ENCODE peak calls at places on chromosomes 7 and 10, in four cellular contexts. One of them, this sample, is unnamed.

GRCh38 chr7:13988765-13989137 is 715 bp downstream of the ETV1 start:
- DNase-seq in HepG2: no peak
- DNase-seq in HCT116: no peak
- DNase-seq in GM12878: no peak
- DNase-seq in this sample: peak

GRCh38 chr7:6531492-6532279 is 19.6 kb downstream of the GRID2IP start:
- DNase-seq in HCT116: no peak
- DNase-seq in HepG2: no peak
- DNase-seq in GM12878: no peak
- DNase-seq in this sample: no peak

GRCh38 chr10:46523881-46524470 is 32.5 kb downstream of the GPRIN2 start:
- DNase-seq in HCT116: peak
- DNase-seq in HepG2: no peak
- DNase-seq in GM12878: no peak
- DNase-seq in this sample: no peak

GRCh38 chr10:121668336-121669009 is 70.2 kb upstream of the FGFR2 start:
- DNase-seq in HepG2: no peak
- DNase-seq in HCT116: no peak
- DNase-seq in GM12878: no peak
- DNase-seq in this sample: no peak

GRCh38 chr7:131895541-131896173 is 339.2 kb upstream of the PODXL start:
- DNase-seq in HCT116: peak
- DNase-seq in GM12878: no peak
- DNase-seq in HepG2: no peak
- DNase-seq in this sample: peak

GRCh38 chr10:57849726-57850357 is 417.9 kb downstream of the IPMK start:
- DNase-seq in HepG2: no peak
- DNase-seq in HCT116: no peak
- DNase-seq in GM12878: no peak
- DNase-seq in this sample: no peak

GRCh38 chr10:34918896-34919295 is 103.8 kb upstream of the PARD3 start:
- DNase-seq in GM12878: no peak
- DNase-seq in HCT116: no peak
- DNase-seq in HepG2: no peak
- DNase-seq in this sample: no peak

GRCh38 chr7:95198891-95199290 is 125.4 kb downstream of the PON1 start:
- DNase-seq in HCT116: no peak
- DNase-seq in HepG2: no peak
- DNase-seq in GM12878: no peak
- DNase-seq in this sample: no peak

GRCh38 chr10:74223755-74224530 is 72.9 kb downstream of the ADK start:
- DNase-seq in HCT116: peak
- DNase-seq in HepG2: no peak
- DNase-seq in GM12878: no peak
- DNase-seq in this sample: no peak

GRCh38 chr7:72042855-72043254 is 369.3 kb downstream of the CALN1 start:
- DNase-seq in GM12878: no peak
- DNase-seq in HCT116: no peak
- DNase-seq in HepG2: no peak
- DNase-seq in this sample: no peak

GRCh38 chr10:2610946-2611345 is 456.4 kb upstream of the PFKP start:
- DNase-seq in HepG2: no peak
- DNase-seq in HCT116: no peak
- DNase-seq in GM12878: no peak
- DNase-seq in this sample: no peak

GRCh38 chr7:151113344-151114150 is 27.3 kb downstream of the AGAP3 start:
- DNase-seq in HCT116: peak
- DNase-seq in HepG2: no peak
- DNase-seq in GM12878: no peak
- DNase-seq in this sample: no peak

GRCh38 chr7:151115836-151116418 is 29.7 kb downstream of the AGAP3 start:
- DNase-seq in HCT116: peak
- DNase-seq in GM12878: no peak
- DNase-seq in HepG2: no peak
- DNase-seq in this sample: no peak

GRCh38 chr7:151116603-151117002 is 30.3 kb downstream of the AGAP3 start:
- DNase-seq in HepG2: no peak
- DNase-seq in HCT116: no peak
- DNase-seq in GM12878: no peak
- DNase-seq in this sample: no peak

GRCh38 chr7:151115121-151115835 is 29.0 kb downstream of the AGAP3 start:
- DNase-seq in HepG2: no peak
- DNase-seq in GM12878: no peak
- DNase-seq in HCT116: no peak
- DNase-seq in this sample: no peak

GRCh38 chr7:151114151-151115090 is 28.1 kb downstream of the AGAP3 start:
- DNase-seq in HCT116: no peak
- DNase-seq in GM12878: no peak
- DNase-seq in HepG2: no peak
- DNase-seq in this sample: no peak
- TF ChIP-seq ZNF274 in HCT116: no peak
- TF ChIP-seq ZNF274 in GM12878: no peak
- TF ChIP-seq ZNF274 in HepG2: no peak
- TF ChIP-seq ZNF274 in this sample: no peak

GRCh38 chr7:26919906-26920530 is 55.6 kb upstream of the SKAP2 start:
- DNase-seq in GM12878: no peak
- DNase-seq in HCT116: no peak
- DNase-seq in HepG2: no peak
- DNase-seq in this sample: no peak

GRCh38 chr7:26912933-26913536 is 48.6 kb upstream of the SKAP2 start:
- DNase-seq in HCT116: no peak
- DNase-seq in HepG2: no peak
- DNase-seq in GM12878: no peak
- DNase-seq in this sample: no peak

GRCh38 chr7:26912351-26912750 is 48.0 kb upstream of the SKAP2 start:
- DNase-seq in HepG2: no peak
- DNase-seq in HCT116: no peak
- DNase-seq in GM12878: no peak
- DNase-seq in this sample: no peak

DNA sequence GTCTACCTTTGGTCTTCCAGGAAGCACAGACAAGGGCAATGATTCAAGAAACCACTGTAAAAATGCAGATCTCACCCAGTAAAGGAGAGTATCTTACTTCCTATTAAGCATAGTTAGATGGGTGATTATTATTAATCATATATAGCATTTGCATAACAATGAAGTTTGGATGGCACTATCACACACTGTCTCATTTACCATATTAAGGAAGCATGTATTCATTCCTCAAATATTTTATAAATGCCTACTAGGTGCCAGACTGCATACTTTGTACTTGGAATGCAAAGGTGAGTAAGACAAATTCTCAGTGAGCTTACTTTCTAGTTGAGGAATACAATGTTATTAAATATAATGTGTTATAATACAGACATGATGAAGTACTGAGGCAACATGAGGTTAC is 53.9 kb upstream of the SKAP2 start:
- DNase-seq in HepG2: no peak
- DNase-seq in GM12878: no peak
- DNase-seq in HCT116: no peak
- DNase-seq in this sample: no peak
- TF ChIP-seq ZNF274 in HepG2: no peak
- TF ChIP-seq ZNF274 in GM12878: no peak
- TF ChIP-seq ZNF274 in HCT116: no peak
- TF ChIP-seq ZNF274 in this sample: no peak

GRCh38 chr10:53601260-53601875 is 828.8 kb upstream of the MBL2 start:
- DNase-seq in HepG2: peak
- DNase-seq in HCT116: peak
- DNase-seq in GM12878: no peak
- DNase-seq in this sample: peak
- TF ChIP-seq ZNF274 in HepG2: no peak
- TF ChIP-seq ZNF274 in HCT116: no peak
- TF ChIP-seq ZNF274 in GM12878: no peak
- TF ChIP-seq ZNF274 in this sample: no peak

DNA sequence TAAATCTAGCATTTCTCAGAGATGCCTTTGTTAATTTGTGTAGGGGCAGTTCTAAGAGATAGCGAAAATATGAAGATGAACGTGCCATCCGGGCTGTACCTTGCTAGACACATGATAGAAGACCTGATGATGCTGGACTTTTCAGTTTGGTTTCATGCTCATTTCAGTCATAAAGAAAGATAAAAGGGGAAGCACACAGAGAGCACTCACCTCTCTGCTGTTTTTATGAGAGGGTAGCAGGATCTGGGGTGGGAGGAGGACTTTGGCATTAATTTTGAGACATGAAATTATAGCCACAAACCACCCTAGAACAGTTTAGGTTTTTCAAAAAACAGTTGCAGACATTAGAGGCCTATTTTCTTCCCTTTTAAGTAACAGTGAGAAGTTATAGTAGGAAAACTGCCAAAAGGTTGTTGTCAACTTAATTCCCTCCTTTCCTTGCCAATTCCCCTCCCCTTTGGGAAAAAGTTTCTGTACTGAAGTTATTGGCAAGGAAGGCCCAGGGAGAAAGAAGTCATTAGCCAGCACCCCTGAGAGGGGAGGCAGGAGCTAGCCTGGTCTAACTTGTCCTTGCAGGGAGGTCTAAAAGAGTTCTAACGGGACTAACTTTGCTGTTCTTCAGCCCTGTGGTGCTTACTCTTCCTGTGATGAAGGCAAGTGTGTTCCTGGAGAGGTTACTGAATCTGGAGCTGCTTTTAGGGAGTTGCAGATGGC is 2.7 kb downstream of the ST7 start:
- DNase-seq in GM12878: peak
- DNase-seq in HCT116: no peak
- DNase-seq in HepG2: no peak
- DNase-seq in this sample: no peak
- TF ChIP-seq ZNF274 in GM12878: no peak
- TF ChIP-seq ZNF274 in HCT116: no peak
- TF ChIP-seq ZNF274 in HepG2: no peak
- TF ChIP-seq ZNF274 in this sample: no peak

GRCh38 chr7:121002755-121003114 is 14.2 kb downstream of the CPED1 start:
- DNase-seq in HepG2: no peak
- DNase-seq in GM12878: no peak
- DNase-seq in HCT116: no peak
- DNase-seq in this sample: no peak

GRCh38 chr7:121005996-121006565 is 17.6 kb downstream of the CPED1 start:
- DNase-seq in HepG2: no peak
- DNase-seq in GM12878: no peak
- DNase-seq in HCT116: no peak
- DNase-seq in this sample: no peak

GRCh38 chr7:121006731-121007315 is 18.3 kb downstream of the CPED1 start:
- DNase-seq in HepG2: no peak
- DNase-seq in GM12878: no peak
- DNase-seq in HCT116: no peak
- DNase-seq in this sample: no peak

GRCh38 chr7:121001932-121002754 is 13.6 kb downstream of the CPED1 start:
- DNase-seq in HCT116: no peak
- DNase-seq in HepG2: no peak
- DNase-seq in GM12878: no peak
- DNase-seq in this sample: no peak

DNA sequence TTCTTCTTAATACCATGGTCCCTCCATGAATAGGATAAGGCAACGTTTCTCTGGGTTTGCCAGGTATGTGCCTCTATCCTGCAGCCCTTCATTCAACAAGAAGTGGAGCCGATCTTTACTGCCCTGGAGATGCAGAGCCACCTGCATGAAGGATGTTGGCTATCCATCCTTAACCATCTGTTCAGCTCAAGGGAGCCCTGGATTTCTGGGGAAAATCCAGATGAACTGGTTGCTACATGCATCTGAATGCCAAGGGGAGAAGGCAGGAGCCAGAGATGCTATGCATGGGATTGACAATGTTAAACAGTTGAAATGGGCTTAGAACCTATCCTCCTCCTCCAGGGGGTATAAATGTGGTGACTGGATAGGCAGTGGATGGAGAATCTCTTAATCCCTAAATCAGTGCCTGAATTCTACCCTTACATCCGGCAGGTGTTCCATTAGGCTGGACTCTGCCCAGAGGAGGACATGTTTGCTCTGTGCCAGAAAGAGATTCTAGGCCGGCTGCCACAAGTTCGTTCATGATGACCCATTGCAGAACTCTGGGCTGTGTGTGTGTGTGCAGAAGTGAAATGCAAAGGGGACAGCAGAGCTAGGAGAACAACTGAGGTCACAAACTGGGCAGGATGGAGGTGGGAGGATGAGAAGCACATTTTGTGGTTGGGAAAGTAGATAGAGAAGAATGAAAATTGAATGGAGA is 15.6 kb downstream of the CPED1 start:
- DNase-seq in HepG2: no peak
- DNase-seq in HCT116: no peak
- DNase-seq in GM12878: no peak
- DNase-seq in this sample: no peak
- TF ChIP-seq ZNF274 in HepG2: no peak
- TF ChIP-seq ZNF274 in HCT116: no peak
- TF ChIP-seq ZNF274 in GM12878: no peak
- TF ChIP-seq ZNF274 in this sample: no peak

This sample was measured in NT2/D1.